ENCODE peak calls at places on chromosomes 7 and 10, in four cellular contexts. One of them, this sample, is unnamed.

GRCh38 chr7:28848906-28849305 is 109.2 kb downstream of the TRIL start:
- DNase-seq in WTC11: no peak
- DNase-seq in fibroblast of the aortic adventitia: no peak
- DNase-seq in RWPE1: no peak
- DNase-seq in this sample: no peak

GRCh38 chr7:156578978-156579430 is 61.6 kb upstream of the RNF32 start:
- DNase-seq in WTC11: peak; percentile 19
- DNase-seq in fibroblast of the aortic adventitia: no peak
- DNase-seq in RWPE1: no peak
- DNase-seq in this sample: no peak

GRCh38 chr10:3977761-3978160 is 192.8 kb upstream of the KLF6 start:
- DNase-seq in WTC11: no peak
- DNase-seq in fibroblast of the aortic adventitia: no peak
- DNase-seq in RWPE1: no peak
- DNase-seq in this sample: no peak

GRCh38 chr10:77763453-77764430 is 126.1 kb upstream of the KCNMA1 start:
- DNase-seq in WTC11: no peak
- DNase-seq in fibroblast of the aortic adventitia: no peak
- DNase-seq in RWPE1: no peak
- DNase-seq in this sample: no peak

GRCh38 chr10:132974249-132974796 is 32.0 kb upstream of the CFAP46 start:
- DNase-seq in WTC11: peak; percentile 11
- DNase-seq in fibroblast of the aortic adventitia: no peak
- DNase-seq in RWPE1: no peak
- DNase-seq in this sample: no peak

GRCh38 chr7:42869131-42870020 is 42.5 kb downstream of the C7orf25 start:
- DNase-seq in WTC11: no peak
- DNase-seq in fibroblast of the aortic adventitia: no peak
- DNase-seq in RWPE1: no peak
- DNase-seq in this sample: no peak

GRCh38 chr7:104267701-104268368 is 60.0 kb upstream of the ORC5 start:
- DNase-seq in WTC11: no peak
- DNase-seq in fibroblast of the aortic adventitia: peak; percentile 39
- DNase-seq in RWPE1: peak; percentile 38
- DNase-seq in this sample: no peak

GRCh38 chr10:72319416-72320254 is 35.1 kb downstream of the DNAJB12 start:
- DNase-seq in WTC11: peak; percentile 83
- DNase-seq in fibroblast of the aortic adventitia: peak; percentile 92
- DNase-seq in RWPE1: peak; percentile 94
- DNase-seq in this sample: no peak

GRCh38 chr7:136953386-136953785 is 84.9 kb downstream of the CHRM2 start:
- DNase-seq in WTC11: no peak
- DNase-seq in fibroblast of the aortic adventitia: peak; percentile 64
- DNase-seq in RWPE1: no peak
- DNase-seq in this sample: no peak

GRCh38 chr10:69974551-69975155 is 78.0 kb upstream of the MACROH2A2 start:
- DNase-seq in WTC11: no peak
- DNase-seq in fibroblast of the aortic adventitia: peak; percentile 83
- DNase-seq in RWPE1: no peak
- DNase-seq in this sample: no peak

GRCh38 chr7:2465928-2466327 is 10.3 kb downstream of the GRIFIN start:
- DNase-seq in WTC11: no peak
- DNase-seq in fibroblast of the aortic adventitia: no peak
- DNase-seq in RWPE1: no peak
- DNase-seq in this sample: no peak

GRCh38 chr7:2462731-2463130 is 13.5 kb downstream of the GRIFIN start:
- DNase-seq in WTC11: no peak
- DNase-seq in fibroblast of the aortic adventitia: no peak
- DNase-seq in RWPE1: no peak
- DNase-seq in this sample: no peak

GRCh38 chr7:2470204-2471021 is 5.8 kb downstream of the GRIFIN start:
- DNase-seq in WTC11: no peak
- DNase-seq in fibroblast of the aortic adventitia: no peak
- DNase-seq in RWPE1: no peak
- DNase-seq in this sample: no peak

GRCh38 chr7:2468227-2468626 is 8.0 kb downstream of the GRIFIN start:
- DNase-seq in WTC11: no peak
- DNase-seq in fibroblast of the aortic adventitia: no peak
- DNase-seq in RWPE1: no peak
- DNase-seq in this sample: no peak

GRCh38 chr7:2466675-2467074 is 9.5 kb downstream of the GRIFIN start:
- DNase-seq in WTC11: no peak
- DNase-seq in fibroblast of the aortic adventitia: no peak
- DNase-seq in RWPE1: no peak
- DNase-seq in this sample: no peak
- TF ChIP-seq CTCF in WTC11: no peak
- TF ChIP-seq CTCF in fibroblast of the aortic adventitia: no peak
- TF ChIP-seq CTCF in RWPE1: no peak
- TF ChIP-seq CTCF in this sample: no peak

GRCh38 chr7:90692947-90693346 is 96.8 kb downstream of the CDK14 start:
- DNase-seq in WTC11: no peak
- DNase-seq in fibroblast of the aortic adventitia: no peak
- DNase-seq in RWPE1: no peak
- DNase-seq in this sample: no peak
- TF ChIP-seq CTCF in WTC11: no peak
- TF ChIP-seq CTCF in fibroblast of the aortic adventitia: no peak
- TF ChIP-seq CTCF in RWPE1: no peak
- TF ChIP-seq CTCF in this sample: peak; percentile 56

GRCh38 chr10:15169555-15170407 is 1.3 kb upstream of the NMT2 start:
- DNase-seq in WTC11: no peak
- DNase-seq in fibroblast of the aortic adventitia: no peak
- DNase-seq in RWPE1: no peak
- DNase-seq in this sample: no peak

GRCh38 chr10:15168781-15169554 is 475 bp upstream of the NMT2 start:
- DNase-seq in WTC11: peak; percentile 95
- DNase-seq in fibroblast of the aortic adventitia: peak; percentile 96
- DNase-seq in RWPE1: peak; percentile 98
- DNase-seq in this sample: peak; percentile 96

GRCh38 chr10:15166325-15166724 is 2.2 kb downstream of the NMT2 start:
- DNase-seq in WTC11: no peak
- DNase-seq in fibroblast of the aortic adventitia: peak; percentile 60
- DNase-seq in RWPE1: no peak
- DNase-seq in this sample: no peak

GRCh38 chr10:15167411-15168295 is 840 bp downstream of the NMT2 start:
- DNase-seq in WTC11: peak; percentile 72
- DNase-seq in fibroblast of the aortic adventitia: peak; percentile 46
- DNase-seq in RWPE1: peak; percentile 48
- DNase-seq in this sample: no peak

DNA sequence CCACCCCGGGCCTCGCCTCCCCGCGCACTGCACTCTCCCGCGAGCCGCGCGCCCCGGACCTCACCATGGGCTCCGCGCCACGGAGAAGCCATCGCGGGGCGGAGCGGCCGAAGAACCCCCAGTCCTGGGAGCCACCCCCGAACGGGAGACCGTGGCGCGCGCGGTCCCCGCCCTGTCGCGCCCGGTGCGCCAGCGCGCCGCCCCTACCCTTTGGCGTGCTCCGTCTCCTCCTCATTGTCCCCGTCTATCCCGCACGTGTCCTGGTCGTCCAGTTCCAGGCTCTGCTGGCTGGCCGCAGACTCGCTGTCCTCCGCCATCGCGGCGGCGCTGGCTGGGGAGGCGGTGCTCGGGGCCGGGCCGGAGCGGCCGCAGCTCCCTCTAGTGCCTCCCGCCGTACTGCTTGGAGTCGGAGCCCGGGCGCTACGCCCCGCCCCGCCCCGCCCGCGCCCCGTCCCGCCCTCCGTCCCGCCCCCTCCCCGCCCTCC is at the start of gene NMT2:
- DNase-seq in WTC11: peak; percentile 87
- DNase-seq in fibroblast of the aortic adventitia: no peak
- DNase-seq in RWPE1: no peak
- DNase-seq in this sample: peak; percentile 94
- TF ChIP-seq CTCF in WTC11: no peak
- TF ChIP-seq CTCF in fibroblast of the aortic adventitia: peak; percentile 55
- TF ChIP-seq CTCF in RWPE1: peak; percentile 7
- TF ChIP-seq CTCF in this sample: peak; percentile 69

GRCh38 chr7:100003711-100004661 is 11.4 kb upstream of the ZKSCAN1 start:
- DNase-seq in WTC11: no peak
- DNase-seq in fibroblast of the aortic adventitia: no peak
- DNase-seq in RWPE1: no peak
- DNase-seq in this sample: peak; percentile 36
- TF ChIP-seq CTCF in WTC11: no peak
- TF ChIP-seq CTCF in fibroblast of the aortic adventitia: no peak
- TF ChIP-seq CTCF in RWPE1: no peak
- TF ChIP-seq CTCF in this sample: no peak

GRCh38 chr7:44258423-44258760 is 57.6 kb downstream of the YKT6 start:
- DNase-seq in WTC11: no peak
- DNase-seq in fibroblast of the aortic adventitia: no peak
- DNase-seq in RWPE1: no peak
- DNase-seq in this sample: no peak

GRCh38 chr7:44256459-44256858 is 55.7 kb downstream of the YKT6 start:
- DNase-seq in WTC11: no peak
- DNase-seq in fibroblast of the aortic adventitia: no peak
- DNase-seq in RWPE1: no peak
- DNase-seq in this sample: no peak

GRCh38 chr7:44258865-44259546 is 58.2 kb downstream of the YKT6 start:
- DNase-seq in WTC11: no peak
- DNase-seq in fibroblast of the aortic adventitia: no peak
- DNase-seq in RWPE1: no peak
- DNase-seq in this sample: no peak

GRCh38 chr7:44257213-44257612 is 56.4 kb downstream of the YKT6 start:
- DNase-seq in WTC11: no peak
- DNase-seq in fibroblast of the aortic adventitia: no peak
- DNase-seq in RWPE1: no peak
- DNase-seq in this sample: no peak

DNA sequence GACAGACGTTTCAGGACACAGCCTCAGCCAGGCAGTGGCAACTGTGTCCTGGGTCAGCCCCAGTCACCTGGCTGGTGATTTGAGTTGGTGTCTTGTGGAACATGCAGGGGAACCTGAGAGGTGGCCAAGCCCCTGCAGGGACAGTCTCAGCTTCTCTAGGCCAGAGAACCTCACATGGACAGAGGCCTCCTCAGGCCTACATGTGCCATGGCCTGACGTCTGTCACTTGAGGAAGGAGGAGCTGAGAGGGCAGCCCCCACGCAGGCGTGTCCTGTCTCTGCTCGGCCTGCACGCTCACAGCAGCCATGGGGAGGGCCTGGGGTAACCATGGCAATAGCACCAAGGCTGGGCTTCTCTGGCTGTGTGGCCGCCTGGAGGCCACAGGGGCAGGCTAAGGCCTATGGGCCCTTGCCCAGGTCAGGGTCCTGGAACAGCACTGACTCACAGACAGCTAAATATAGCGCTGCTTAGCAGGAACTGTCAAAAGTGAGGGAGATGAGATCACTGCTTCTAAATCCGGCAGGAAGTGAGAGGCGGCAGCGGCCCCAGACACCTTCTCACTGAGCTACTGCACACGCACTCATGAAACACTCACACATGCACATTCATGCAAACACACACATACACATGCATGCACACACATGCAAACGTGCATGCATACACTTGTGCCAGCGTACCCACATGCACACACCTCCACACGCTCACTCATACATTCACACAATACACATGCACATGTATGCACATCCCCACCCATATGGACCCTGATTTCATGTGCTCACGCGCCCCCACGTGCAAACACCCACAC is 57.0 kb downstream of the YKT6 start:
- DNase-seq in WTC11: no peak
- DNase-seq in fibroblast of the aortic adventitia: peak; percentile 81
- DNase-seq in RWPE1: peak; percentile 80
- DNase-seq in this sample: no peak
- TF ChIP-seq CTCF in WTC11: no peak
- TF ChIP-seq CTCF in fibroblast of the aortic adventitia: peak; percentile 17
- TF ChIP-seq CTCF in RWPE1: no peak
- TF ChIP-seq CTCF in this sample: no peak

GRCh38 chr7:74165867-74166593 is 8.1 kb upstream of the EIF4H start:
- DNase-seq in WTC11: no peak
- DNase-seq in fibroblast of the aortic adventitia: no peak
- DNase-seq in RWPE1: no peak
- DNase-seq in this sample: no peak

GRCh38 chr7:74164985-74165456 is 9.1 kb upstream of the EIF4H start:
- DNase-seq in WTC11: peak; percentile 49
- DNase-seq in fibroblast of the aortic adventitia: no peak
- DNase-seq in RWPE1: no peak
- DNase-seq in this sample: no peak
- TF ChIP-seq CTCF in WTC11: no peak
- TF ChIP-seq CTCF in fibroblast of the aortic adventitia: peak; percentile 57
- TF ChIP-seq CTCF in RWPE1: no peak
- TF ChIP-seq CTCF in this sample: peak; percentile 78

DNA sequence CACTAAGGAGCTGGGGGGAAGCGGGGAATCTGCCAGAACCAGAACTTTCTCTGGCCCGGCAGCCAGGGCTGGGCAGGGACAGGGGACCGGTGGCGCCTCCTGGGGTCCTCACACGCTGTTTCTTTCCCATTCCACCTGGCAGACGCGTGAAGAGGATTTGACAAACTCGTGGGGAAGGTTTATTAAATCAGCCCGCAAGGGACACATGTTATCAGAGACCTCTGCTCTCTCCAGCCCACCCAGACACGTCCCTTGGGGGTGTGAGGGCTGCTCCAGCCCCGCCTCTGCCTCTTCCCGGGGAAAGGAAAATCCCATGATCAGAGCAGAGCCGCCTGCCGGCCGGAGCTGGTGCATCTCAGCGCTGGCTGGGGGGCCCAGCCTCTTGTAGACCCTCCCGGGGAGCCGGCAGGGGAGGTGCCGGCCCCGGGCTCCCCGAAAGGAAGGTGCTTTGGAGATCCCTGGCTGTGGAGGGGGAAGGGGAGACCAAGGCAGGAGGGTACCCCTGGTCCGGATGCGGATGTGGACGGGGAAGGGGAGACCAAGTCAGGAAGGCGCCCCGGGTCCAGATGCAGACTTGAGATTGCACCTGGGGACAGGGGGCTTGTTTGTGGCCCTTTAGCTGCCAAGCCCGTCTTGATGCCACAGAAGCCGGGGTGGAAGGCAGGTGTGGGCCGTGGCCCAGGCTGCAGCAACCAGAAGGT is 142.8 kb downstream of the ELFN1 start:
- DNase-seq in WTC11: peak; percentile 42
- DNase-seq in fibroblast of the aortic adventitia: no peak
- DNase-seq in RWPE1: no peak
- DNase-seq in this sample: peak; percentile 81
- TF ChIP-seq CTCF in WTC11: no peak
- TF ChIP-seq CTCF in fibroblast of the aortic adventitia: peak; percentile 39
- TF ChIP-seq CTCF in RWPE1: peak; percentile 14
- TF ChIP-seq CTCF in this sample: peak; percentile 21

GRCh38 chr10:80168679-80169380 is 36.3 kb downstream of the PLAC9 start:
- DNase-seq in WTC11: peak; percentile 58
- DNase-seq in fibroblast of the aortic adventitia: no peak
- DNase-seq in RWPE1: no peak
- DNase-seq in this sample: no peak
- TF ChIP-seq CTCF in WTC11: peak; percentile 54
- TF ChIP-seq CTCF in fibroblast of the aortic adventitia: peak; percentile 38
- TF ChIP-seq CTCF in RWPE1: no peak
- TF ChIP-seq CTCF in this sample: peak; percentile 33

DNA sequence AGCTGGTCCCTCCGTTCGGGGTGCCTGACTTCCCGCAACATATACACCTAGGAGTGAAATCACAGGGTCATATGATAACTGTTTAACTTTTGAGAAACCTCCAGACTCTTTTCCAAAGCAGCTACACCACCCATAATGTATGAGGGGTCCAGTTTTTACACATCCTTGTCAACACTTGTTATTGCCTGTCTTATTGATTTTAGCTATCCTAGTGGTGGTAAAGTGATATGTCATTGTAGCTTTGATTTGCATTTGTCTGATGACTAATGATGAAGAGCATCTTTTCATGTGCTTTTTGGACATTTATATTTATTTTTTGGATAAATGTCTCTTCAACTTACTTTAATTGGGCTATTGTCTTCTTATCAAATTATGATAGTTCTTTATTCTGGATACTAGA is 29.0 kb downstream of the SND1 start:
- DNase-seq in WTC11: no peak
- DNase-seq in fibroblast of the aortic adventitia: no peak
- DNase-seq in RWPE1: no peak
- DNase-seq in this sample: no peak
- TF ChIP-seq CTCF in WTC11: no peak
- TF ChIP-seq CTCF in fibroblast of the aortic adventitia: no peak
- TF ChIP-seq CTCF in RWPE1: no peak
- TF ChIP-seq CTCF in this sample: no peak